ENCODE peak calls at places on chromosome 20, in four cellular contexts. One of them, this sample, is unnamed.

GRCh38 chr20:62809530-62810428 is 5.1 kb downstream of the OGFR start:
- DNase-seq in body of pancreas: no peak
- DNase-seq in IMR-90: no peak
- DNase-seq in LNCaP clone FGC: no peak
- DNase-seq in this sample: no peak

GRCh38 chr20:24989162-24989561 is 3.4 kb downstream of the APMAP start:
- DNase-seq in body of pancreas: no peak
- DNase-seq in IMR-90: no peak
- DNase-seq in LNCaP clone FGC: no peak
- DNase-seq in this sample: no peak

GRCh38 chr20:12111431-12112088 is 193.9 kb downstream of the BTBD3 start:
- DNase-seq in body of pancreas: no peak
- DNase-seq in IMR-90: no peak
- DNase-seq in LNCaP clone FGC: no peak
- DNase-seq in this sample: no peak

GRCh38 chr20:10478930-10479329 is 43.8 kb downstream of the SLX4IP start:
- DNase-seq in body of pancreas: no peak
- DNase-seq in IMR-90: no peak
- DNase-seq in LNCaP clone FGC: no peak
- DNase-seq in this sample: no peak

GRCh38 chr20:24585796-24586522 is 116.5 kb downstream of the SYNDIG1 start:
- DNase-seq in body of pancreas: no peak
- DNase-seq in IMR-90: no peak
- DNase-seq in LNCaP clone FGC: no peak
- DNase-seq in this sample: no peak

GRCh38 chr20:35192071-35192872 is 20.4 kb downstream of the PROCR start:
- DNase-seq in body of pancreas: peak
- DNase-seq in IMR-90: peak
- DNase-seq in LNCaP clone FGC: no peak
- DNase-seq in this sample: peak

GRCh38 chr20:6583134-6583738 is 184.2 kb upstream of the BMP2 start:
- DNase-seq in body of pancreas: peak
- DNase-seq in IMR-90: peak
- DNase-seq in LNCaP clone FGC: no peak
- DNase-seq in this sample: peak

GRCh38 chr20:33674294-33675126 is at the start of gene NECAB3:
- DNase-seq in body of pancreas: peak
- DNase-seq in IMR-90: peak
- DNase-seq in LNCaP clone FGC: no peak
- DNase-seq in this sample: peak

GRCh38 chr20:2767768-2768631 is 32.4 kb downstream of the CPXM1 start:
- DNase-seq in body of pancreas: peak
- DNase-seq in IMR-90: peak
- DNase-seq in LNCaP clone FGC: peak
- DNase-seq in this sample: peak

GRCh38 chr20:48745330-48745729 is 82.5 kb downstream of the PREX1 start:
- DNase-seq in body of pancreas: no peak
- DNase-seq in IMR-90: no peak
- DNase-seq in LNCaP clone FGC: no peak
- DNase-seq in this sample: no peak
- TF ChIP-seq CTCF in body of pancreas: no peak
- TF ChIP-seq CTCF in IMR-90: no peak
- TF ChIP-seq CTCF in LNCaP clone FGC: peak
- TF ChIP-seq CTCF in this sample: no peak

DNA sequence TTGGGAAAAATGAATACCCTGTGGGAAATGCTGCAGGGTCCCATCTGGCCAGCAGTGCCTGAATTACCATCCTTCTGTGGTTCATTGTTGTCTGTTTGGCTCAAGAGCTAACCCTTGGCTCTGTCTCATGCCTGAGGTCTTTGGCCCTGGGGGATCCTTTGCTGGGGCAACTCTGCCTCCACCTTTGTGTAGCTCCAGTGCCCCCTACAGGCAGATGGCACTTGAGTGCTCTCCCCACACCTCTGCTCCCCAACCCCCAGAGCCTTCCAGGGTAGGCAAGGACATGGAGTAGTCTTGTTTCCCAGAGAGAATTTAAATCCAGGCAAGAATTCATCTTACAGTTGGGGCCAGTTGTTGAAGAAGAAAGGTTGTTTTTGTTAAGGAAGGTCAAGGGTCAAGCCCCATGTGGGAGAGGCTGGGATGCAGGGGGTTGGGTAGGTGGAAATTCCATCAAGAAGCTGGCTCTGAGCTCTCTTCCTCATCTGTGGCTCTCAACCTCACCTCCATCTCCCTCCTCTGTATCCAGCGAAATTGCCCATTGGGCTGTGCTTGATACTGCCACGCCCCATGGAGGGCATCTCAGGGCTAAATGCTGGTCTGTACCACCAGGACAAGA is 44.2 kb downstream of the ZNF831 start:
- DNase-seq in body of pancreas: peak
- DNase-seq in IMR-90: no peak
- DNase-seq in LNCaP clone FGC: no peak
- DNase-seq in this sample: no peak
- TF ChIP-seq CTCF in body of pancreas: peak
- TF ChIP-seq CTCF in IMR-90: peak
- TF ChIP-seq CTCF in LNCaP clone FGC: peak
- TF ChIP-seq CTCF in this sample: no peak

DNA sequence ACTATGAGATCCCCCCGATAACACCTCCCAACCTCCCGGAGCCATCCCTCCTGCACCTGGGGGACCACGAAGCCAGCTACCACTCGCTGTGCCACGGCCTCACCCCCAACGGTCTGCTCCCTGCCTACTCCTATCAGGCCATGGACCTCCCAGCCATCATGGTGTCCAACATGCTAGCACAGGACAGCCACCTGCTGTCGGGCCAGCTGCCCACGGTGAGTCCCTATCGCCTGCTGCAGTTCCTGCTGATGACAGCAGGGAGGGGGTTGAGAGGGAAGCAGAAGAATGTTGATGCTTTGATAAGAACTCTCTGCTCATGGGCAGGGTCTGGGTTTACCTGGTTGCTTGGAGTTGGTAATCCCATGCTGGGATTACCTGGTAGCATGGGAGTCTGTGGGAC is 91.9 kb downstream of the TOX2 start:
- DNase-seq in body of pancreas: no peak
- DNase-seq in IMR-90: no peak
- DNase-seq in LNCaP clone FGC: no peak
- DNase-seq in this sample: no peak
- TF ChIP-seq CTCF in body of pancreas: no peak
- TF ChIP-seq CTCF in IMR-90: no peak
- TF ChIP-seq CTCF in LNCaP clone FGC: no peak
- TF ChIP-seq CTCF in this sample: no peak

DNA sequence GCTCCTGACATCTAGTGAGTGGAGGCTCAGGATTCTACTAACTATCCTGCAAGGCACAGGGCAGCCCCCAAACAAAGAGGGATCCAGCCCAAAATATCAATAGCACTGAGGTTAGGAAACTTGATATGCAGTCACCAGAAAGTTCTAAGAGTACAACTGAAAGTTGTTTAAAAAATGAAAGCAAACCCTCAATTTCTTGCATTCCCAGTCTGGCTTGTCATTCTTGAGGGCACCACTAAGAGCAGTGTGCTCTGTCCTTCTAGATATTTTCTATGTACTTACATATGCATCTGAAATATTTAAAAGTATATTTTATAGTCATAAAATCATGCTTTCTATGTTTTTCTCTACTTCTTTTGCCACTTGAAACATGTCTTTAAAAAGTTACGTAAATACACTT is 35.9 kb downstream of the CST8 start:
- DNase-seq in body of pancreas: no peak
- DNase-seq in IMR-90: no peak
- DNase-seq in LNCaP clone FGC: no peak
- DNase-seq in this sample: no peak
- TF ChIP-seq CTCF in body of pancreas: no peak
- TF ChIP-seq CTCF in IMR-90: no peak
- TF ChIP-seq CTCF in LNCaP clone FGC: no peak
- TF ChIP-seq CTCF in this sample: no peak